ENCODE peak calls at places on chromosomes 2 and 18, in four cellular contexts. V is AG10803, K is ovary, W is HFF-Myc. M is an unnamed sample.

GRCh38 chr18:22829781-22830180 is 103.3 kb upstream of the RBBP8 start:
- DNase-seq in V (no peak), K (no peak), W (no peak), M (no peak)

GRCh38 chr2:238484522-238485452 is 58.1 kb downstream of the ASB1 start:
- DNase-seq in V (no peak), K (no peak), W (no peak), M (no peak)

GRCh38 chr2:120161190-120161589 is 62.0 kb downstream of the TMEM185B start:
- DNase-seq in K (no peak), W (no peak), V (peak; percentile 24), M (no peak)

GRCh38 chr2:217360111-217360510 is 500.2 kb upstream of the TNP1 start:
- DNase-seq in W (no peak), V (no peak), K (no peak), M (no peak)

GRCh38 chr2:50820176-50820575 is 211.8 kb downstream of the NRXN1 start:
- DNase-seq in V (no peak), K (no peak), W (no peak), M (no peak)

GRCh38 chr2:78532762-78533399 is 492.6 kb upstream of the REG3G start:
- DNase-seq in K (no peak), W (no peak), V (no peak), M (no peak)

GRCh38 chr2:28951910-28952805 is 28.9 kb upstream of the TOGARAM2 start:
- DNase-seq in V (peak; percentile 74), K (no peak), W (no peak), M (no peak)

GRCh38 chr2:179569834-179570233 is 291.6 kb downstream of the ZNF385B start:
- DNase-seq in W (no peak), V (peak; percentile 78), K (peak; percentile 32), M (no peak)

GRCh38 chr2:225282858-225283693 is 116.4 kb upstream of the NYAP2 start:
- DNase-seq in V (peak; percentile 31), K (no peak), W (no peak), M (no peak)

GRCh38 chr2:56515399-56515798 is 331.6 kb downstream of the CCDC85A start:
- DNase-seq in K (no peak), V (no peak), W (no peak), M (no peak)

DNA sequence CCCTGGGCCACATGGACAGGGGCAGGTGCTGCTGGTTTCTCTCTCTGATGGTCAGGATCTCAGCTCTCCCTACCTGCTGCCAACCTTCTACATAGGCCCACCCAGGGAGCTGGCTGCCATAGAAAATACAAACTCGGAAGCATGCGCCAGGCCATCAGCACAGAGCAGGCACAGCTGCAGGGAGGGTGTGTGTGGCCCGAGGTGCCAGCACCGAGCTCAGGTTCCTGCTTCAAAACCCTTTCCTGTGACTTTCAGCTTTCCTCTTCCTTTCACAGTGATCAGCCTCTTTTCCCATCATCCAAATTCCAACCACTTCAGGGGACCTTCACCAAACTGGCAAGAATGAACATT is 133.0 kb upstream of the ID2 start:
- DNase-seq in K (no peak), V (no peak), W (no peak), M (no peak)
- TF ChIP-seq CTCF in K (no peak), V (no peak), W (no peak), M (no peak)

GRCh38 chr2:232875256-232876070 is 5.4 kb downstream of the SNORC start:
- DNase-seq in K (no peak), W (no peak), V (no peak), M (no peak)
- TF ChIP-seq CTCF in K (no peak), W (no peak), V (peak; percentile 6), M (no peak)

DNA sequence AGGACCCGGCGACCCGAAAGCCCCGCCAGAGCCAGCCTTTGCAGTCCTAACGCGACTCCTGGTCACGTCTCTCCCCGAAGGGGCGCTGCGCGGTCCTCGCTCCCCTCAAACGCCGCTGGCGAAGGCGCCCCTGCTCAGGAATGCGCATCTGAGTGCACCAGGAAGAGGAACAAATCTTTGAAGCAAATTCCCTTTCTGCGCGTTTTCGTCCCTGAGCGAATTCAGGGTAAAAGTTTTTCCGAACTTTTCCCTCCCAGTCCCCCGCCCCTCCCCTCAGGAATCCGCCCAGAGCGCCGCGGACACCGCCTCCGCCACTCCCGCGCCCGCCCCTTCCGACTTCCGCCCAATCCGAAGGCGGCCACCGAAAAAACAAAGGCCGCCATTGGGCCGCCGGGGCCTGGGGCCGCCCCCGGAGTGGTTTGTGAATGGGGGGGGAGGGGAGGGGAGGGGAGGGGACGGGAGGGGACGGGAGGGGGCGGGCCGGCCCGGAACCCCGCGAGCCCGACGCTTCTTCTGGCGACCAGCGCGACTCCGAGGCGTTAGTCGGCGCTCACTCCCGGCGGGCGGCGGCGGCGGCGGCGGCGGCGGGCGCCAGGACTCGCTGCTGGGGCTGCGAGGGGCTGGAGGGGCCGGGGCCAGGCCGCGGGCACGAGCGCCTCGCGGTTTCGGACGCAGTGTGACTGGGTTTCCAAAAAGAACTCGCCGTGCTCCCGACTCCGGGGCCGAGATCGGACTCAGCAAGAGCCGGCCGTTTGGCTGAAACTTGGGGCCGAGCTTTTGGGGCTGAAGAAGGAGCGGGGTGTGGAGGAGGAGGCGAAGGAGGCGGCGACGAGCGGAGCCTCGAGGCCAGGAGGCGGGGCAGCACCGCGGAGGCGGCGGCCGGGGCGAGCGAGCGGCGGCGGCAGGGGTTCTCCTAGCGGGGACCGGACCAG is at the start of gene FZD7:
- DNase-seq in K (peak; percentile 96), V (peak; percentile 95), W (peak; percentile 64), M (peak; percentile 78)
- TF ChIP-seq CTCF in K (no peak), V (peak; percentile 22), W (no peak), M (no peak)

DNA sequence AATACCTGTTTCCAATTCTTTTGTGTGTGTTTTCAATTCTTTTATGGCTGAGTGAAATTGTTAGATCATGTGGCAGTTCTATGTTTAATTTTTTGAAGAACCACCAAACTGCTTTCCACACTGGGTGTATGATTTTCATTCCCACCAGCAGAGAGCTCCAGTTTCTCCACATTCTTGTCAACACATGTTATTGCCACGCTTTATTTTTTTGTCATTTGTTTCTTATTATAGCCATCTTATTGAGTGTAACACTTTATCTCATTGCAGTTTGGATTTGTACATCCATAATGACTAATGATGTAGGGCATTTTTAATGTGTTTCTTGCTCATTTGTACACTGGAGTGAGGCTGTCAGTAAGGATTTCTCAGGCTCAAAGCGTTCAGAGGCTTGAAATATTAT is 184.3 kb downstream of the PIEZO2 start:
- DNase-seq in K (no peak), V (peak; percentile 36), W (no peak), M (no peak)
- TF ChIP-seq CTCF in K (no peak), V (peak; percentile 36), W (no peak), M (no peak)

DNA sequence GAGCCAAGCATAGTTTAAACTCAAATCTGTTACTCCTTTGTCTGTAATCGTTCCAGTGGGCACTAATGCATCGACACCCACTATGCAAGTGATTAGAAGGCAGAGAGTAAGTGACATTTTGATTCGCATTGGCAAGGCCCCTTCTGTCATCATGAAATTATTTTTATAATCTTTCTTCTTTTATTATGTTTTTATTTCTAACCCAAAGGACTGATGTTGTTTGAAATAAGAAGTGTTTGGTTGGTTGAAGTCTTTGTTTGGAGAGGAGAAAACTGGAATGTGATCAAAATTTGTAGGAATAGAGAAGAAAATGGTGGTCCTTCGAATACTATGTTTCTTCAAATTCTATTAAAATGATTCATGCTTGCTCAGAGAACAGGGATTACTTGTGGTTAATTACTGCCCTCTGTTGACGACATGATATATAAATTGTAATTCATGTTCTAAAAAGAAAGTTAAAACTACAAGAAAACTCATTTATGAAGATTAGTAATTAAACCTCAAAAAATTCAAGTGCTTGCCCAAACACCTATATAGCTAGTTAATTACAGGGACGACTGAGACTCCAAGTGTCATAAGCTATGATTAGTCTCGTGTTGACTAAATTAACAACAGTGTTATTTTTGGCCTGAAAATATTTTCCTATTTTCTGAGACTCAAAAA is 26.4 kb upstream of the TFPI start:
- DNase-seq in V (peak; percentile 73), K (no peak), W (peak; percentile 55), M (no peak)
- TF ChIP-seq CTCF in V (peak; percentile 55), K (peak; percentile 57), W (peak; percentile 8), M (no peak)